ENCODE peak calls at places on chromosome 10, in four cellular contexts. Z is IMR-90, K is H9, T is H1. O is an unnamed sample.

GRCh38 chr10:43970747-43971146 is 322.1 kb upstream of the ZNF32 start:
- DNase-seq in Z (no peak), T (no peak), K (no peak), O (no peak)

GRCh38 chr10:96413151-96413787 is 54.5 kb upstream of the OPALIN start:
- DNase-seq in Z (no peak), T (no peak), K (no peak), O (no peak)

GRCh38 chr10:33401300-33401699 is 66.8 kb upstream of the NRP1 start:
- DNase-seq in Z (no peak), K (no peak), T (no peak), O (no peak)

GRCh38 chr10:14545827-14546226 is 215.1 kb upstream of the FRMD4A start:
- DNase-seq in K (no peak), T (no peak), Z (peak), O (no peak)

GRCh38 chr10:103660364-103661197 is 167.1 kb downstream of the NEURL1 start:
- DNase-seq in Z (peak), K (no peak), T (no peak), O (peak)

GRCh38 chr10:29285624-29286051 is 3.2 kb upstream of the LYZL1 start:
- DNase-seq in T (no peak), Z (no peak), K (no peak), O (no peak)

GRCh38 chr10:350981-351501 is 215.8 kb downstream of the ZMYND11 start:
- DNase-seq in T (no peak), Z (no peak), K (no peak), O (no peak)

GRCh38 chr10:132692311-132692710 is 93.6 kb downstream of the NKX6-2 start:
- DNase-seq in T (no peak), K (no peak), Z (peak), O (no peak)

GRCh38 chr10:13118784-13119133 is 18.8 kb downstream of the OPTN start:
- DNase-seq in K (no peak), Z (no peak), T (no peak), O (no peak)

GRCh38 chr10:13115832-13116793 is 16.1 kb downstream of the OPTN start:
- DNase-seq in T (no peak), Z (no peak), K (no peak), O (no peak)

GRCh38 chr10:13121500-13121854 is 21.5 kb downstream of the OPTN start:
- DNase-seq in T (no peak), K (no peak), Z (no peak), O (peak)

GRCh38 chr10:13117842-13118783 is 18.1 kb downstream of the OPTN start:
- DNase-seq in Z (no peak), K (no peak), T (no peak), O (no peak)

DNA sequence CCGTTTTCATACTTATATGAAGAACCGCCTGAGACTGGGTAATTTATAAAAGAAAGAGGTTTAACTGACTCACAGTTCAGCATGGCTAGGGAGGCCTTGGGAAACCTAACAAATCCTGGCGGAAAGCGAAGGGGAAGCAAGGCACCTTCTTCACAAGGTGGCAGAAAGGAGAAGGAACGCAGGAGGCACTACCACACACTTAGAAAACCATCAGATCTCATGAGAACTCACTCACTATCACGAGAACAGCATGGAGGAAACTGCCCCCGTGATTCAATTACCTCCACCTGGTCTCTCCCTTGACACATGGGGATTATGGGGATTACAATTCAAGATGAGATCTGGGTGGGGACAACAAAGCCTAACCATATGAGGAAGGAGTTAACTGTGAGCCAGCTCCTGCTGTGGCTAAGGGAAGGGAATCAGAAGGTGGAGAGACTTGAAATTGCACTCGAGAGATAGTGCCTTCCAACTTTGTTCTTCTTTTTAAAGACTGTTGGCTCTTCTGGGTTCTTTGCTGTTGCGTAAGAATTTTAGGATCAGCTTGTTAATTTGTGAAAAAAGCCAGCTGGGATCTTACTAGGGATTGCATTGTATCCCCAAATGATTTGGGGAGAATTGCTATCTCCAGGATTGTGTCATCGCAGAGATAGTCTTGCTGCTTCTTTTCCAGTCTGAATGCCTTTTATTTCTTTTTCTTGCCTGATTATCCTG is 21.0 kb downstream of the OPTN start:
- DNase-seq in Z (no peak), K (no peak), T (no peak), O (peak)
- H4K5ac ChIP-seq in Z (no peak), K (no peak), T (no peak), O (no peak)

GRCh38 chr10:3827768-3828403 is 42.9 kb upstream of the KLF6 start:
- DNase-seq in Z (no peak), T (no peak), K (no peak), O (no peak)
- H2BK5ac ChIP-seq in Z (peak), T (peak), K (no peak), O (no peak)

GRCh38 chr10:101267776-101268175 is 38.5 kb upstream of the LBX1 start:
- DNase-seq in Z (no peak), T (no peak), K (no peak), O (no peak)
- H4K5ac ChIP-seq in Z (no peak), T (no peak), K (no peak), O (no peak)

GRCh38 chr10:121596668-121597503 is 1.4 kb downstream of the FGFR2 start:
- DNase-seq in Z (no peak), T (peak), K (peak), O (peak)
- H2BK5ac ChIP-seq in Z (no peak), T (peak), K (no peak), O (peak)

DNA sequence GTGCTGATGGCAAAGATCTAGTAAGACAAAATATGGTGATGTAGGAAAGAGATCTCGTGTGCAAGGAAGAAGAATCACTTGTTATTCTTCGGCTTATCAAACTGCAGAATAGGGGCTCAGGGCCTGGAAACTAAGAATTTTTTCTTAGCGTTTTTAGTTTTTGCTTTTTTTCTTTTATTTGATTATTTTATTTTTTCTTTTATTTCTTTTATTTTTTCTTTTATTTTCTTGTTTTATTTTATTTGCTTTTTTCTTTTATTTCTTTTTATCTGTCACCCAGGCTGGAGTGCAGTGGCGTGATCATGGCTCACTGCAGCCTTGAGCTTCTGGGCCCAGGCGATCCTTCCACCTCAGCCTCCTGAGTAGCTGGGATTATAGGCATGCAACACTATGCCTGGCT is 70.0 kb downstream of the ATRNL1 start:
- DNase-seq in K (no peak), Z (no peak), T (no peak), O (no peak)
- H4K5ac ChIP-seq in K (no peak), Z (no peak), T (no peak), O (no peak)

GRCh38 chr10:70512149-70512611 is 33.6 kb downstream of the PALD1 start:
- DNase-seq in K (no peak), Z (peak), T (no peak), O (peak)

GRCh38 chr10:70508912-70509366 is 30.4 kb downstream of the PALD1 start:
- DNase-seq in K (peak), Z (peak), T (no peak), O (peak)

GRCh38 chr10:70510453-70510852 is 31.9 kb downstream of the PALD1 start:
- DNase-seq in K (no peak), Z (no peak), T (no peak), O (peak)

GRCh38 chr10:70509376-70509775 is 30.8 kb downstream of the PALD1 start:
- DNase-seq in K (no peak), T (no peak), Z (no peak), O (no peak)

GRCh38 chr10:70510904-70511303 is 32.3 kb downstream of the PALD1 start:
- DNase-seq in T (no peak), Z (no peak), K (no peak), O (no peak)
- H2BK5ac ChIP-seq in T (peak), Z (no peak), K (no peak), O (no peak)

GRCh38 chr10:123512881-123513822 is 153.0 kb upstream of the GPR26 start:
- DNase-seq in Z (no peak), K (no peak), T (no peak), O (peak)
- H4K5ac ChIP-seq in Z (no peak), K (no peak), T (no peak), O (peak)

GRCh38 chr10:91779011-91779605 is 19.1 kb upstream of the TNKS2 start:
- DNase-seq in Z (no peak), T (no peak), K (no peak), O (no peak)
- H2BK5ac ChIP-seq in Z (no peak), T (no peak), K (no peak), O (no peak)

O was measured in mesendoderm.